ENCODE peak calls at places on chromosomes 2 and 18, in six cellular contexts. K, A, C, B, D and Z are unnamed samples.

GRCh38 chr2:42196403-42197267 is 27.5 kb downstream of the EML4 start:
- DNase-seq in B (peak; percentile 83), D (peak; percentile 77), C (no peak), A (peak; percentile 58), K (peak; percentile 43), Z (peak; percentile 74)

GRCh38 chr2:62250239-62250638 is 54.3 kb downstream of the B3GNT2 start:
- DNase-seq in A (no peak), B (no peak), K (no peak), D (no peak), C (no peak), Z (no peak)

GRCh38 chr18:48422947-48423378 is 13.8 kb upstream of the ZBTB7C start:
- DNase-seq in A (no peak), D (no peak), K (no peak), C (peak; percentile 73), B (no peak), Z (no peak)

GRCh38 chr2:127623388-127624320 is 22.3 kb upstream of the GPR17 start:
- DNase-seq in B (no peak), C (no peak), K (no peak), D (peak; percentile 17), A (peak; percentile 64), Z (no peak)

GRCh38 chr18:73842795-73843394 is 304.7 kb downstream of the FBXO15 start:
- DNase-seq in K (peak; percentile 58), C (peak; percentile 70), A (peak; percentile 65), D (peak; percentile 49), B (peak; percentile 4), Z (peak; percentile 19)

GRCh38 chr2:29055586-29055985 is 18.7 kb downstream of the PCARE start:
- DNase-seq in B (no peak), D (no peak), A (no peak), K (no peak), C (no peak), Z (no peak)

GRCh38 chr2:71603311-71603794 is 150.0 kb downstream of the DYSF start:
- DNase-seq in A (no peak), C (no peak), B (no peak), K (no peak), D (no peak), Z (no peak)

GRCh38 chr18:48290162-48290926 is 118.8 kb downstream of the ZBTB7C start:
- DNase-seq in C (peak; percentile 45), D (no peak), K (no peak), A (no peak), B (no peak), Z (no peak)

GRCh38 chr2:73071452-73072399 is at the start of gene SFXN5:
- DNase-seq in B (peak; percentile 93), A (peak; percentile 85), D (peak; percentile 91), C (peak; percentile 94), K (peak; percentile 79), Z (peak; percentile 94)

GRCh38 chr2:29013046-29013780 is 32.1 kb downstream of the TOGARAM2 start:
- DNase-seq in C (no peak), K (no peak), B (no peak), D (no peak), A (peak; percentile 15), Z (no peak)

GRCh38 chr2:225177098-225177497 is 134.8 kb upstream of the DOCK10 start:
- DNase-seq in B (no peak), A (peak; percentile 79), K (no peak), D (no peak), C (no peak), Z (no peak)

GRCh38 chr2:178469219-178469849 is 9.1 kb downstream of the FKBP7 start:
- DNase-seq in D (no peak), K (no peak), A (no peak), C (no peak), B (peak; percentile 79), Z (no peak)

GRCh38 chr2:212022966-212023365 is 515.6 kb downstream of the ERBB4 start:
- DNase-seq in A (peak; percentile 55), C (no peak), K (no peak), D (no peak), B (no peak), Z (no peak)

GRCh38 chr18:43405097-43405496 is 127.8 kb upstream of the SYT4 start:
- DNase-seq in D (no peak), C (no peak), A (no peak), K (no peak), B (no peak), Z (no peak)

GRCh38 chr2:233844836-233845235 is 9.5 kb downstream of the HJURP start:
- DNase-seq in C (no peak), D (no peak), B (no peak), A (no peak), K (no peak), Z (no peak)

GRCh38 chr2:47288864-47289263 is 114.1 kb upstream of the MSH2 start:
- DNase-seq in K (no peak), C (no peak), D (no peak), A (peak; percentile 94), B (no peak), Z (peak; percentile 63)

GRCh38 chr2:29009711-29010677 is 28.9 kb downstream of the TOGARAM2 start:
- DNase-seq in B (no peak), A (no peak), K (no peak), D (no peak), C (no peak), Z (no peak)

GRCh38 chr2:24919977-24920812 is at the start of gene ADCY3:
- DNase-seq in C (peak; percentile 80), K (peak; percentile 91), D (peak; percentile 94), A (peak; percentile 29), B (no peak), Z (peak; percentile 56)

GRCh38 chr18:61965306-61965705 is 72.5 kb upstream of the RNF152 start:
- DNase-seq in C (no peak), D (no peak), B (no peak), A (no peak), K (no peak), Z (no peak)

DNA sequence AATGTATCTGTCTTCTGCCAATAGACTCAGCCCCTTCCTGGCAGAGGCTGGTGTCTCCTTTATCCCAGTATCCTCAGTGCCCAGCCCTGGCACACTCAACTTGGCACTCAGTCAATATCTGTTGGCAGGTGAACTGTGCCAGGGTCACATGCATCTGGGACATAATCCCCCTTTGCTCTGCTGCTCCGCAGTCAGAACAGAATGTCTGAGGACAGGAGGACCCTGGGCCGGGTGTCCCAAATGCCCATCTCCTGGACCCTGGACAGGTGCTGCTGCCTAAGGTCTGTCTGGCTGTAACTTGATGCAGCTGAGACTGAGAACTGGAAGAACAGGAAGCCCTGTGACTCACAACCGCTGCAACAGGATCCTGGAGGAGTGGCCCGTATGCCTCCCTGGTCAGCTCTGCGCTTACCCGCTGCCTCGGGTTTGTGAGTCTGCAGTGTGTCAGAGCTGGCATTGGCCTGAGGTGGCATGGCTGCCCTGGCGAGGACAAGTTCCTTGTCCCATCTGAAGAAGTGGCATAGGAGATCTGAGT is 11.4 kb downstream of the HK2 start:
- DNase-seq in B (no peak), D (no peak), K (no peak), A (peak; percentile 94), C (peak; percentile 56), Z (peak; percentile 76)
- TF ChIP-seq RAD21 in B (no peak), D (no peak), K (no peak), A (no peak), C (no peak), Z (no peak)

GRCh38 chr2:196068271-196069209 is at the start of gene DNAH7:
- DNase-seq in B (peak; percentile 70), K (peak; percentile 79), D (peak; percentile 87), A (peak; percentile 80), C (peak; percentile 95), Z (peak; percentile 88)

GRCh38 chr2:196063773-196064172 is 4.9 kb downstream of the DNAH7 start:
- DNase-seq in B (no peak), C (no peak), K (no peak), D (no peak), A (no peak), Z (no peak)

DNA sequence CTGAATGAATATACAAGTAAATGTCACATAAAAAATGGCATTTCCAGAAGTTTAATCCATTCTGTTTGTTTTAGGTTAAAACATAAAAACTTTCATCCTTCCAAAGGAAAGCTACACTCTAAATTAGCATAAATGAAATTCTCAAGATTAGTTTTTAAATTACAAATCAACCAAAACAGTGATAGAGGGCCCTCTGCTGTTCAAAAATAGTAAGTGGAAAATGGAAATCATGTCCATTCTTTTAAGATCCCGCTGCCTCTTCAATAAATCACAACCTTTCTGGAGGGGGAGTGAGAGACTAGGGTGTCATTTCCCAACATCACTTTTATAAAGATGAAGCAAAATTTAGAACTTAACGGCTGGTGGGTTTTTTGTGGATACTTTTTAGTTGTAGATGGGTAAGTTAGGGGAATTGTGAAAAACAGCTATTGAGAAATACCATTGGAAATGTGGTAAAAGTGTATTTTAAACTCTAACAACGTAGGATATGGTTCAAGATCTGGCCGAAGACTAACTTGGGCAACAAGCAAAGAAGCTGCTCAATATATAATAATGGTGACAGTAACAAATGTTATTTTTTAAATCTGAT is 1.7 kb downstream of the DNAH7 start:
- DNase-seq in C (no peak), A (peak; percentile 35), B (no peak), K (peak; percentile 43), D (peak; percentile 47), Z (peak; percentile 42)
- TF ChIP-seq RAD21 in C (peak; percentile 60), A (peak; percentile 59), B (no peak), K (peak; percentile 70), D (peak; percentile 65), Z (peak; percentile 75)

GRCh38 chr18:54611819-54612218 is 20.8 kb downstream of the DYNAP start:
- DNase-seq in D (no peak), B (no peak), C (no peak), K (no peak), A (no peak), Z (no peak)

GRCh38 chr18:54612237-54612636 is 21.2 kb downstream of the DYNAP start:
- DNase-seq in K (no peak), C (no peak), B (no peak), D (no peak), A (no peak), Z (no peak)

GRCh38 chr18:54616220-54616848 is 25.3 kb downstream of the DYNAP start:
- DNase-seq in C (no peak), K (peak; percentile 7), B (no peak), D (no peak), A (no peak), Z (no peak)

GRCh38 chr18:54608008-54608642 is 17.1 kb downstream of the DYNAP start:
- DNase-seq in A (peak; percentile 1), K (no peak), D (no peak), C (no peak), B (no peak), Z (no peak)

GRCh38 chr18:54613174-54613573 is 22.1 kb downstream of the DYNAP start:
- DNase-seq in C (no peak), D (no peak), A (no peak), B (no peak), K (no peak), Z (no peak)
- TF ChIP-seq RAD21 in C (no peak), D (no peak), A (no peak), B (no peak), K (no peak), Z (no peak)

DNA sequence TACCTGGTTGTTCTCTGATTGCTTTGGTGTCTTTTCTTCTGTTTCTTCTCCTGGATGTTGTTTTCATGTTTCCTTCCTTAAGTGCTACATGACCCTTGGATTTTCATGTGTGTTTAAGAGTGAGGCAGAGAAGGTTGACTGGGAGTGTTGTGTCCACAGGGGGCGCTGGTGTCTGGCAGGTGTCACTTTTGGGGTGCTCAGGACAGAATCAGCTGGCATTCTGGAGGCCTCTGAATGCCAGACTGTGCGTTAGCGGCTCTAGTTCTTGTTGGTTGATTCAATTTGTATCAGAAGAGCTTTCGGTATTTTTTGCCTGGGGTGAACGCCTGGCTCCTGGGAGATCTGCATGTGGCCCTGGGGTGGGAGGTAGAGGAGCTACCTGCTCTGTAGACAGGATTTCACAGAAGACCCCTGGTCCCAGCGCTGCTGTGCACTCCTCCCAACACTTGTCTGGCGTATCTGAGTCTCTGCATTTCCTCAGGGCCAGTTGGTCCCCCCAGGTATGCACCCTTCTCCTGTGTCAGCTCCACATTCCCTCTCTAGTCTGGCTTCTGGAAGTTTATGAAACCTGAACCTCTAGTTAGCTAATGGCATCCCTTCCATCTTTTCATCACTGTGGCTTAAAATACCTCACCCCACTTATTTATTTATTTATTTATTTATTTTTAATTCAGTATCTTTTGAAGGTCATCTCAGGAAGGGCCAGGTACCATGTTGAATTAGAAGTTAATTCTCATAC is 1.1 kb downstream of the GREB1 start:
- DNase-seq in B (no peak), A (no peak), K (peak; percentile 26), D (no peak), C (peak; percentile 76), Z (no peak)
- TF ChIP-seq RAD21 in B (no peak), A (no peak), K (peak; percentile 39), D (no peak), C (peak; percentile 79), Z (no peak)